ENCODE peak calls at places on chromosomes 13 and 19, in five cellular contexts. N is ovary, Q is fibroblast of the aortic adventitia, K is IMR-90, L is neural progenitor cell. Y is an unnamed sample.

GRCh38 chr13:25678398-25678797 is 306.6 kb downstream of the ATP8A2 start:
- DNase-seq in N (no peak), K (no peak), Q (no peak), L (no peak), Y (no peak)

GRCh38 chr13:111469450-111469849 is 149.0 kb downstream of the TEX29 start:
- DNase-seq in Q (no peak), L (no peak), K (no peak), N (no peak), Y (no peak)

GRCh38 chr19:48615145-48616040 is 517 bp upstream of the FAM83E start:
- DNase-seq in Q (no peak), K (no peak), N (peak; percentile 40), L (no peak), Y (no peak)

GRCh38 chr19:7919681-7920519 is at the start of gene SNAPC2:
- DNase-seq in N (peak; percentile 99), K (peak; percentile 91), Q (peak; percentile 93), L (peak; percentile 97), Y (peak; percentile 95)

GRCh38 chr13:44267966-44268365 is 105.7 kb upstream of the SERP2 start:
- DNase-seq in Q (peak; percentile 95), L (no peak), N (no peak), K (peak; percentile 80), Y (peak; percentile 89)

GRCh38 chr13:106919638-106920037 is 351.7 kb upstream of the ARGLU1 start:
- DNase-seq in L (peak; percentile 63), Q (no peak), K (no peak), N (no peak), Y (no peak)

GRCh38 chr19:1868971-1869370 is 5.6 kb upstream of the KLF16 start:
- DNase-seq in K (no peak), Q (no peak), L (no peak), N (no peak), Y (no peak)

GRCh38 chr19:39252458-39252857 is 3.8 kb upstream of the IFNL4 start:
- DNase-seq in Q (no peak), L (no peak), N (no peak), K (no peak), Y (no peak)

GRCh38 chr19:29988351-29988750 is 46.3 kb downstream of the URI1 start:
- DNase-seq in L (peak; percentile 37), N (no peak), K (no peak), Q (no peak), Y (no peak)

GRCh38 chr13:108283110-108283509 is 13.6 kb downstream of the TNFSF13B start:
- DNase-seq in K (peak; percentile 17), N (no peak), L (no peak), Q (peak; percentile 41), Y (no peak)

GRCh38 chr13:85367887-85368286 is 431.3 kb downstream of the SLITRK6 start:
- DNase-seq in N (no peak), K (peak; percentile 2), Q (peak; percentile 29), L (no peak), Y (no peak)

GRCh38 chr13:47933688-47934011 is 67.4 kb downstream of the SUCLA2 start:
- DNase-seq in K (peak; percentile 17), Q (no peak), L (no peak), N (no peak), Y (peak; percentile 22)

GRCh38 chr19:53809518-53810186 is 14.5 kb downstream of the NLRP12 start:
- DNase-seq in K (no peak), N (no peak), Q (no peak), L (peak; percentile 50), Y (no peak)

GRCh38 chr13:112056284-112056727 is 10.6 kb upstream of the SOX1 start:
- DNase-seq in N (no peak), L (peak; percentile 73), K (no peak), Q (no peak), Y (no peak)

GRCh38 chr19:56946164-56946563 is 105.6 kb upstream of the PEG3 start:
- DNase-seq in N (no peak), K (no peak), Q (no peak), L (no peak), Y (no peak)

GRCh38 chr13:113273856-113274590 is 23.0 kb upstream of the LAMP1 start:
- DNase-seq in L (no peak), Q (peak; percentile 72), K (peak; percentile 87), N (no peak), Y (peak; percentile 87)

GRCh38 chr19:10587022-10587838 is at the start of gene AP1M2:
- DNase-seq in K (no peak), Q (no peak), L (no peak), N (no peak), Y (peak; percentile 86)

GRCh38 chr13:110356362-110356761 is 49.3 kb downstream of the COL4A2 start:
- DNase-seq in Q (no peak), N (no peak), L (no peak), K (no peak), Y (no peak)

GRCh38 chr13:21010621-21011020 is 50.8 kb downstream of the LATS2 start:
- DNase-seq in L (no peak), K (peak; percentile 47), N (no peak), Q (peak; percentile 30), Y (no peak)

GRCh38 chr13:51519839-51520238 is 64.4 kb upstream of the WDFY2 start:
- DNase-seq in Q (peak; percentile 75), K (peak; percentile 61), L (no peak), N (no peak), Y (peak; percentile 75)
- H3K4me3 ChIP-seq in Q (no peak overlapping the region), K (no peak overlapping the region), L (no peak overlapping the region), N (no peak overlapping the region), Y (no peak overlapping the region)

GRCh38 chr19:46648961-46649960 is 11.7 kb downstream of the DACT3 start:
- DNase-seq in L (peak; percentile 29), K (no peak), N (no peak), Q (no peak), Y (no peak)

GRCh38 chr19:46646402-46646801 is 10.4 kb upstream of the GNG8 start:
- DNase-seq in K (no peak), N (no peak), L (no peak), Q (no peak), Y (no peak)

GRCh38 chr19:46650445-46650844 is 10.5 kb downstream of the DACT3 start:
- DNase-seq in K (no peak), N (no peak), L (no peak), Q (no peak), Y (no peak)

GRCh38 chr19:46644720-46645119 is 8.7 kb upstream of the GNG8 start:
- DNase-seq in Q (no peak), K (no peak), N (no peak), L (no peak), Y (no peak)

DNA sequence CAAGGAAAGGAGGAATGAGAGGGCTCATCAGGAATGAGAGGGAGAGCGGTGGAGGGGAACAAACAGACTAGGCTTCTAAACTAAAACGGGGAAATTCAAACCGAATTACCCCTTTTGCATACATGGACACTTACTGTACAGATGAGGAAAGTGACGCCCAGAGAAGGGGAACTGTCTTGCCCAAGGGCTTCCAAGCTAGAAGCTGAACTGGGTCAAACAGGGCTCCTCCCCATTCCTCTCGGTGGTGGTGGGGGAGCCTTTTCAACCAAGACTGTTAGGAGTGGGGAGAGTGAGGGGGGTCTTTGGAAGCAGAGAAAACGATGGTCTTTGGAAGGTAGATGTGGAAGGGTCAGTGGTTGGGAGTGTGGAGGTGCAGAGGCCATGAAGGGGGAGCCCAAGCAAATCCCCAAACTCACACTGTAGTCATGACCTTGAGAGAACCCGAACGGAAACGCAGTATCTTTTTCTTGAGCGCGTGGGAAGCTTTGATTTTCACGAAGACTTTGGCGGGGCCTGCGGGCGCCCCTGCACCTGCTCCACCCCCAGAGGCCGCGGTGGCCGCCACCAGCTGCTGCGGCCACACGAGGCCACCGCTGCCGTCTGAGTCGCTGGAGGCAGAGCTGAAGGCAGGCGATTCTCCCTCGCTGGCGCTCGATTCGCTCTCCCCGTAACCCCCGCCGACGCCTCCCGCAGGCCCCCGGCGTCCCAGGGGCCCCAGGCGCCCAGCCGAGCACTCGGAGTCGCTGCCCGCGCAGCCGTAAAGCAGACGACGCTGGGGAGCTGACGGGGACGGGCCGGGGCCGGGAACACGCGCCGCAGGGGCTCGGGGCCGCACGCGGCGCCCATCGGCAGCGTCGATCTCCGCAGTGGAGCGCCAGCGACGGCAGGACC is 12.3 kb upstream of the GNG8 start:
- DNase-seq in N (no peak), Q (no peak), K (no peak), L (no peak), Y (no peak)
- H3K4me3 ChIP-seq in N (no peak overlapping the region), Q (no peak overlapping the region), K (no peak overlapping the region), L (no peak overlapping the region), Y (no peak overlapping the region)

DNA sequence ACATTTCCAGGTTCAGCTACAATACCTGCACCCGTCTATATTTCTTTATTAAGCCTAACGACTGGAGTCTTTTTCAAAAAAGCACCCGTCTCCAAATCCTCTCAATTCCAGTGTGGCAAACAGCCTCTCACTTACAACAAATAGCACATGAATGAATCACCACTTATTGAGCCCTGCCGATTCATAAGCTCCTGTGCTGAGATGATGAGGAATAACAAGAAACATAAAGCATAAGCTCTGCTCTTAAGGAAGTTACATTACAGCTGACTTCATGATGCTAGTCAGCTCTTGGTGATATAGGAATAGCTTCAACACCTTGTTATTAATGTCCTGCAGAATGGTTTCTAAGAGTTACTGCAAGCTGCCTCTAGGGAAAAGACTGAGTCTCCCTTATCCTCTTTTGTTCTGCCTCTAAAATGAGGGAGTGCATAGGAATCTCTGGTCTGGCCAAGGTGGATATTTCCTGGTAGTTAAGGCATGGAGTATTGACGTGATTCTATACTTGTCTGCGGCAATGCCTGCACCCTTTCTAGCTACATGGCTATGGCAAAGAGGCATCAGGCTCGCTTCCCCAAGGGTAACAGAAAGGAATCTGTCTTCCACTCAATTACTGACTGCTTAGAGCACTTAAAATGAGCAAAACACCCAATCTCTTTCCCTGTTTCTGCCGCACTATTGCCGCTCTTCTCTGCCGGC is 195.7 kb downstream of the KLF12 start:
- DNase-seq in L (no peak), Q (peak; percentile 82), N (no peak), K (peak; percentile 94), Y (peak; percentile 91)
- H3K4me3 ChIP-seq in L (no peak overlapping the region), Q (no peak overlapping the region), N (no peak overlapping the region), K (no peak overlapping the region), Y (no peak overlapping the region)

GRCh38 chr19:50333737-50334617 is 4.8 kb upstream of the KCNC3 start:
- DNase-seq in Q (no peak), K (no peak), L (peak; percentile 86), N (peak; percentile 72), Y (peak; percentile 55)

GRCh38 chr19:50333235-50333736 is 4.1 kb upstream of the KCNC3 start:
- DNase-seq in K (peak; percentile 67), Q (peak; percentile 72), N (peak; percentile 69), L (peak; percentile 96), Y (peak; percentile 81)

GRCh38 chr19:50332014-50332263 is 2.8 kb upstream of the KCNC3 start:
- DNase-seq in K (no peak), Q (no peak), N (no peak), L (no peak), Y (no peak)

GRCh38 chr19:50331187-50332013 is 2.2 kb upstream of the KCNC3 start:
- DNase-seq in L (peak; percentile 64), Q (no peak), N (no peak), K (no peak), Y (no peak)

GRCh38 chr19:50332264-50333038 is 3.3 kb upstream of the KCNC3 start:
- DNase-seq in K (no peak), L (peak; percentile 77), N (no peak), Q (no peak), Y (no peak)
- H3K4me3 ChIP-seq in K (no peak overlapping the region), L (peak overlapping the region; percentile 62), N (no peak overlapping the region), Q (no peak overlapping the region), Y (no peak overlapping the region)

Y was measured in epithelial cell of esophagus.